ENCODE peak calls at places on chromosomes 4 and X, in five cellular contexts. R is upper lobe of right lung, T is fibroblast of lung, A is A549, E is mucosa of descending colon. D is an unnamed sample.

GRCh38 chr4:152983221-152983620 is 47.1 kb downstream of the FHDC1 start:
- DNase-seq in R (no peak), A (no peak), T (no peak), E (no peak), D (peak)

GRCh38 chr4:38703625-38704024 is 39.6 kb downstream of the KLF3 start:
- DNase-seq in A (no peak), R (no peak), E (no peak), T (no peak), D (no peak)

GRCh38 chrX:49106930-49107329 is 16.6 kb downstream of the GPKOW start:
- DNase-seq in A (peak), E (peak), R (no peak), T (peak), D (peak)

GRCh38 chrX:70970482-70970999 is 39.6 kb upstream of the SLC7A3 start:
- DNase-seq in A (peak), E (no peak), T (peak), R (no peak), D (no peak)

GRCh38 chrX:121208563-121208962 is 161.2 kb downstream of the GLUD2 start:
- DNase-seq in T (no peak), E (no peak), A (no peak), R (no peak), D (no peak)

GRCh38 chr4:134216436-134216835 is 14.8 kb upstream of the PABPC4L start:
- DNase-seq in R (no peak), T (no peak), A (no peak), E (no peak), D (no peak)

GRCh38 chrX:7214251-7214650 is 66.3 kb upstream of the PUDP start:
- DNase-seq in A (no peak), R (no peak), E (no peak), T (no peak), D (no peak)

GRCh38 chr4:185307136-185307950 is 88.4 kb downstream of the LRP2BP start:
- DNase-seq in A (no peak), R (no peak), E (no peak), T (no peak), D (no peak)

GRCh38 chr4:156378053-156378665 is 424.5 kb upstream of the CTSO start:
- DNase-seq in T (peak), R (no peak), A (no peak), E (peak), D (peak)

GRCh38 chr4:56681158-56681848 is at the start of gene HOPX:
- DNase-seq in T (peak), E (peak), A (no peak), R (peak), D (peak)

GRCh38 chrX:39361736-39362135 is 560.5 kb downstream of the MID1IP1 start:
- DNase-seq in E (no peak), A (no peak), T (no peak), R (no peak), D (no peak)

GRCh38 chrX:109774136-109774535 is 41.1 kb upstream of the ACSL4 start:
- DNase-seq in T (peak), R (no peak), A (no peak), E (no peak), D (peak)

GRCh38 chrX:48058621-48059295 is 12.7 kb downstream of the ZNF630 start:
- DNase-seq in E (no peak), T (no peak), A (no peak), R (no peak), D (no peak)

GRCh38 chrX:362351-362750 is 24.4 kb downstream of the PPP2R3B start:
- DNase-seq in A (no peak), T (no peak), E (no peak), R (peak), D (no peak)

GRCh38 chr4:99087887-99088484 is 602 bp downstream of the ADH5 start:
- DNase-seq in R (peak), T (peak), E (peak), A (peak), D (peak)

GRCh38 chr4:84482564-84483563 is 16.2 kb downstream of the NKX6-1 start:
- DNase-seq in R (peak), T (no peak), E (peak), A (no peak), D (peak)

GRCh38 chr4:27692098-27692679 is 831.5 kb downstream of the STIM2 start:
- DNase-seq in A (no peak), E (peak), T (peak), R (no peak), D (no peak)

GRCh38 chr4:180840142-180840541 is 1403.1 kb upstream of the TENM3 start:
- DNase-seq in A (no peak), E (no peak), T (no peak), R (no peak), D (no peak)

GRCh38 chr4:59987289-59987688 is 1212.8 kb upstream of the ADGRL3 start:
- DNase-seq in E (no peak), T (no peak), A (no peak), R (no peak), D (no peak)

GRCh38 chrX:27336466-27337091 is 126.6 kb downstream of the PPP4R3C start:
- DNase-seq in E (peak), A (peak), T (peak), R (no peak), D (peak)

GRCh38 chrX:40117715-40118285 is 20.0 kb upstream of the BCOR start:
- DNase-seq in E (no peak), T (no peak), A (no peak), R (no peak), D (no peak)

GRCh38 chr4:177005801-177006230 is 213.1 kb upstream of the VEGFC start:
- DNase-seq in E (no peak), A (no peak), R (no peak), T (peak), D (peak)

GRCh38 chr4:153976954-153977353 is 188.1 kb upstream of the SFRP2 start:
- DNase-seq in E (no peak), T (no peak), A (no peak), R (no peak), D (no peak)

GRCh38 chrX:23699636-23700194 is 32.4 kb downstream of the PRDX4 start:
- DNase-seq in R (no peak), A (no peak), T (peak), E (peak), D (no peak)

GRCh38 chrX:40105791-40106676 is 8.3 kb upstream of the BCOR start:
- DNase-seq in E (peak), T (no peak), R (peak), A (peak), D (peak)

GRCh38 chrX:111041018-111041462 is 55.0 kb upstream of the PAK3 start:
- DNase-seq in R (no peak), A (no peak), E (peak), T (peak), D (peak)

GRCh38 chrX:130975947-130976346 is 72.9 kb upstream of the ENOX2 start:
- DNase-seq in R (no peak), A (peak), E (peak), T (peak), D (no peak)

GRCh38 chr4:107519057-107519456 is 201.0 kb downstream of the PAPSS1 start:
- DNase-seq in R (no peak), E (peak), A (no peak), T (peak), D (peak)

GRCh38 chr4:142079951-142080350 is 443.6 kb downstream of the IL15 start:
- DNase-seq in E (no peak), R (no peak), A (no peak), T (no peak), D (no peak)

GRCh38 chr4:26346203-26346620 is 25.4 kb downstream of the RBPJ start:
- DNase-seq in E (no peak), A (no peak), R (no peak), T (no peak), D (no peak)

GRCh38 chr4:189128341-189128740 is 812.3 kb upstream of the FRG1 start:
- DNase-seq in E (no peak), T (no peak), A (no peak), R (no peak), D (no peak)

GRCh38 chr4:189124791-189125190 is 815.9 kb upstream of the FRG1 start:
- DNase-seq in T (no peak), A (no peak), E (no peak), R (no peak), D (no peak)

GRCh38 chr4:189126040-189126439 is 814.6 kb upstream of the FRG1 start:
- DNase-seq in A (no peak), E (no peak), R (no peak), T (no peak), D (no peak)

GRCh38 chr4:189121336-189121735 is 819.3 kb upstream of the FRG1 start:
- DNase-seq in E (no peak), A (no peak), T (no peak), R (no peak), D (no peak)

DNA sequence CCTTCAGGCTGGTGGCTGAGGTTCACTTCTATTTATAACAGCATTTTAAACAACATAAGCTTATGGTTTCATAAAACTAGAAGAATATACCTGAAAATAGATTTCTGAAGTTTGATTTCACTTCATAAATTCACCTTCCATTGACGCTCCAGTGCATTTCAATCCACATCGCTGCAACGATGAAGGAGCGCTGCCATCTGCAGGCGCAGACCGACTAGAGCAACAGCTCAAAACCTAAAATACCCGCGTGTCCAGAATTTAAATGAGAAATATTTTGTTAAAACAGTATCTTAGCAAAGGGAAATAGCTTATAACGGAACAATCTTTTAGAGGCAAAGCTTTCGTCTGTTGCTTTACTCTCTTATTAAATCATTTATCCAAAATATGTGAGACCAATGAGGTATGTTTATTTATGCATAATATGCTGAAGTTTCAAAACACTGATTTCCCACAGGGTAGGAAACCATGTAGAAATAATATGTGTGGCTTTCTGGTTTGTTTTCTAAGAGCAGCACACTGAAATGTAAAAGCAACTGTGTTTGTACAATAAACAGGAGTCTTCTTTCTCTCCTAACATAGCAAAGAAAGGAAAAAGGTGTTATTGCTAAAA is 816.4 kb upstream of the FRG1 start:
- DNase-seq in A (no peak), T (peak), E (peak), R (no peak), D (peak)
- TF ChIP-seq CTCF in A (peak), T (peak), E (no peak), R (peak), D (peak)

GRCh38 chrX:9515973-9516538 is 51.2 kb downstream of the TBL1X start:
- DNase-seq in T (no peak), E (no peak), A (no peak), R (no peak), D (no peak)
- H3K4me3 ChIP-seq in T (no peak), E (no peak), A (no peak), R (no peak), D (no peak)

DNA sequence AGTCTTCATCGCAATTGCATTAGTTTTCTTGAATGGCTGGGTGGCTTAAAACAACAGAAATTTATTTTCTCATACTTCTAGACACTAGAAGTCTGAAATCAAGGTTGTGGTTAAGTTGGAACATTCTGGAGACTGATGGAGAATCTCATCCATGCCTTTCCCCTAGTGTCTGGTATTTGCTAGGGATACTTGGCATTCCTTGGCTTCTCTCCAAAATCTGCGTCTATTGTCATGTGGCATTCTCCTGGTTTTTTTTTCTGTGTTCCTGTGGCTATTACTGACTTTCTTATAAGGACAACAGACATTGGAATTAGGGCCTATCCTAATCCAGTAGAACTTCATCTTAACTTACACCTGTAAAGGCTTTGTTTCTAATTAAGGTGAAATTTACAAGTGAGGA is 272.8 kb upstream of the EPHA5 start:
- DNase-seq in A (peak), R (no peak), E (no peak), T (no peak), D (no peak)
- TF ChIP-seq CTCF in A (no peak), R (no peak), E (no peak), T (no peak), D (no peak)

DNA sequence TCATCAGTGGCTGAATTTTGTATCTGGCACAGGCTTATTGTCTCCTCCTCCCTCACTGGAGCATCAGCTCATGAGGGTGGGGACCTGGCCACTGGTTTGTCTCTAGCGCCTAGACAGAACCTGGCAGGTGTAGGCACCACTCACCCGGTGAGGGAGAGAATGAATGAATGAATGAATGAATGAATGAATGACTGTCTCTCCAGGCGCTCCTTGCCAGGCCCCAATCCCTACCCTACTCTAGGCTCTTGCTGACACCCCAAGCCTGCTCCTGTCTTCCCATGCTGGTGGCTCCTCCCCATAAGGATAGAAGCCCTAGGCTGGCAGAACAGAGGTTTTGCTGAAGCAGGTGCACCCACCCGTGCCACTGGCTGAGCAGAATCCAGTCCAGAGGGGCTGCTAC is 41.3 kb upstream of the GRPEL1 start:
- DNase-seq in E (no peak), T (no peak), A (no peak), R (peak), D (no peak)
- H3K4me3 ChIP-seq in E (no peak), T (no peak), A (no peak), R (no peak), D (no peak)

GRCh38 chrX:103211012-103211715 is 3.7 kb upstream of the BEX4 start:
- DNase-seq in T (peak), E (peak), R (no peak), A (peak), D (peak)
- TF ChIP-seq CTCF in T (peak), E (no peak), R (peak), A (peak), D (peak)

GRCh38 chrX:15475021-15475420 is 18.1 kb downstream of the PIR start:
- DNase-seq in T (no peak), E (no peak), A (no peak), R (no peak), D (no peak)
- H3K4me3 ChIP-seq in T (no peak), E (no peak), A (no peak), R (no peak), D (no peak)